ENCODE peak calls at places on chromosomes 2 and 18, in five cellular contexts. X is thoracic aorta, R is neural progenitor cell, O is PC-3, E is Caco-2. M is an unnamed sample.

GRCh38 chr2:31476511-31477171 is 62.1 kb upstream of the XDH start:
- DNase-seq in X (no peak), R (no peak), O (no peak), E (no peak), M (no peak)

GRCh38 chr2:227115761-227116160 is 48.2 kb downstream of the COL4A4 start:
- DNase-seq in R (no peak), X (no peak), O (no peak), E (no peak), M (no peak)

GRCh38 chr2:96540136-96540535 is 3.6 kb downstream of the ARID5A start:
- DNase-seq in O (peak), R (no peak), E (no peak), X (no peak), M (no peak)

GRCh38 chr18:45151645-45152044 is 463.6 kb upstream of the SLC14A2 start:
- DNase-seq in O (no peak), E (no peak), X (no peak), R (no peak), M (no peak)

GRCh38 chr2:161436411-161436810 is 20.3 kb downstream of the TBR1 start:
- DNase-seq in X (no peak), O (peak), E (no peak), R (no peak), M (peak)

GRCh38 chr2:72138011-72138881 is 9.4 kb downstream of the CYP26B1 start:
- DNase-seq in R (peak), E (no peak), X (no peak), O (peak), M (no peak)

GRCh38 chr2:233814063-233814435 is 35.9 kb downstream of the MROH2A start:
- DNase-seq in E (no peak), R (peak), X (no peak), O (no peak), M (no peak)

GRCh38 chr18:79958981-79959380 is 5.5 kb upstream of the HSBP1L1 start:
- DNase-seq in R (no peak), E (no peak), X (no peak), O (no peak), M (no peak)

GRCh38 chr18:63882333-63883141 is 5.0 kb upstream of the SERPINB2 start:
- DNase-seq in X (no peak), R (no peak), O (peak), E (peak), M (peak)

GRCh38 chr2:122072666-122073065 is 317.2 kb downstream of the TSN start:
- DNase-seq in R (no peak), O (no peak), E (peak), X (no peak), M (no peak)

GRCh38 chr2:233389601-233390125 is 35.4 kb downstream of the DGKD start:
- DNase-seq in X (no peak), E (no peak), O (no peak), R (no peak), M (no peak)

GRCh38 chr2:151523825-151524224 is 114.1 kb downstream of the RIF1 start:
- DNase-seq in O (peak), E (no peak), X (no peak), R (no peak), M (peak)

GRCh38 chr2:112170495-112170894 is 32.3 kb downstream of the FBLN7 start:
- DNase-seq in E (no peak), X (no peak), R (no peak), O (no peak), M (no peak)

GRCh38 chr2:162365392-162365791 is 21.5 kb downstream of the GCA start:
- DNase-seq in E (no peak), X (no peak), O (no peak), R (no peak), M (no peak)

GRCh38 chr2:129765326-129766158 is 213.9 kb upstream of the RAB6C start:
- DNase-seq in X (no peak), E (no peak), R (no peak), O (no peak), M (no peak)

GRCh38 chr18:55559735-55560134 is 28.3 kb downstream of the TCF4 start:
- DNase-seq in O (no peak), R (no peak), E (no peak), X (no peak), M (no peak)

GRCh38 chr2:183359867-183360266 is 235.6 kb downstream of the NUP35 start:
- DNase-seq in E (no peak), O (peak), R (no peak), X (no peak), M (no peak)

GRCh38 chr18:33513027-33513426 is 65.0 kb upstream of the ASXL3 start:
- DNase-seq in R (no peak), X (no peak), O (no peak), E (no peak), M (no peak)

GRCh38 chr2:139080244-139080643 is 300.1 kb upstream of the NXPH2 start:
- DNase-seq in O (peak), R (peak), X (no peak), E (no peak), M (no peak)

GRCh38 chr2:171824086-171824485 is 70.0 kb downstream of the SLC25A12 start:
- DNase-seq in O (no peak), R (no peak), E (no peak), X (no peak), M (peak)

GRCh38 chr2:234463626-234464290 is 33.1 kb downstream of the ARL4C start:
- DNase-seq in E (peak), R (no peak), O (peak), X (no peak), M (no peak)

GRCh38 chr2:61658841-61659780 is 121.0 kb upstream of the XPO1 start:
- DNase-seq in E (peak), R (peak), O (peak), X (no peak), M (no peak)

GRCh38 chr2:96933528-96933927 is 52.9 kb downstream of the FAM178B start:
- DNase-seq in O (no peak), E (peak), R (peak), X (no peak), M (no peak)

GRCh38 chr2:8510519-8510918 is 171.3 kb upstream of the ID2 start:
- DNase-seq in X (no peak), E (no peak), O (no peak), R (no peak), M (no peak)

GRCh38 chr18:61893304-61893970 is 630 bp upstream of the RNF152 start:
- DNase-seq in E (peak), O (no peak), X (no peak), R (peak), M (no peak)

GRCh38 chr2:104872866-104873688 is 19.2 kb downstream of the POU3F3 start:
- DNase-seq in R (peak), X (no peak), E (peak), O (peak), M (no peak)

GRCh38 chr2:168848220-168848619 is 42.0 kb downstream of the SPC25 start:
- DNase-seq in E (no peak), X (no peak), O (no peak), R (peak), M (no peak)

GRCh38 chr2:72145658-72146329 is 1.9 kb downstream of the CYP26B1 start:
- DNase-seq in O (no peak), R (no peak), X (no peak), E (no peak), M (no peak)

GRCh38 chr2:95231723-95232122 is 24.4 kb downstream of the ZNF892 start:
- DNase-seq in E (peak), O (peak), R (peak), X (no peak), M (no peak)

GRCh38 chr2:199315299-199316179 is 142.2 kb downstream of the SATB2 start:
- DNase-seq in X (no peak), E (peak), O (peak), R (peak), M (no peak)

GRCh38 chr2:196249171-196249570 is 77.8 kb upstream of the STK17B start:
- DNase-seq in R (no peak), X (no peak), O (no peak), E (no peak), M (no peak)

GRCh38 chr18:24949908-24950307 is 402.1 kb downstream of the ZNF521 start:
- DNase-seq in E (no peak), R (peak), O (no peak), X (no peak), M (no peak)

GRCh38 chr18:70295192-70295522 is 6.3 kb downstream of the SOCS6 start:
- DNase-seq in O (no peak), E (no peak), X (no peak), R (no peak), M (no peak)

GRCh38 chr2:46827274-46827930 is 88.2 kb downstream of the MCFD2 start:
- DNase-seq in X (no peak), R (no peak), E (no peak), O (no peak), M (no peak)

DNA sequence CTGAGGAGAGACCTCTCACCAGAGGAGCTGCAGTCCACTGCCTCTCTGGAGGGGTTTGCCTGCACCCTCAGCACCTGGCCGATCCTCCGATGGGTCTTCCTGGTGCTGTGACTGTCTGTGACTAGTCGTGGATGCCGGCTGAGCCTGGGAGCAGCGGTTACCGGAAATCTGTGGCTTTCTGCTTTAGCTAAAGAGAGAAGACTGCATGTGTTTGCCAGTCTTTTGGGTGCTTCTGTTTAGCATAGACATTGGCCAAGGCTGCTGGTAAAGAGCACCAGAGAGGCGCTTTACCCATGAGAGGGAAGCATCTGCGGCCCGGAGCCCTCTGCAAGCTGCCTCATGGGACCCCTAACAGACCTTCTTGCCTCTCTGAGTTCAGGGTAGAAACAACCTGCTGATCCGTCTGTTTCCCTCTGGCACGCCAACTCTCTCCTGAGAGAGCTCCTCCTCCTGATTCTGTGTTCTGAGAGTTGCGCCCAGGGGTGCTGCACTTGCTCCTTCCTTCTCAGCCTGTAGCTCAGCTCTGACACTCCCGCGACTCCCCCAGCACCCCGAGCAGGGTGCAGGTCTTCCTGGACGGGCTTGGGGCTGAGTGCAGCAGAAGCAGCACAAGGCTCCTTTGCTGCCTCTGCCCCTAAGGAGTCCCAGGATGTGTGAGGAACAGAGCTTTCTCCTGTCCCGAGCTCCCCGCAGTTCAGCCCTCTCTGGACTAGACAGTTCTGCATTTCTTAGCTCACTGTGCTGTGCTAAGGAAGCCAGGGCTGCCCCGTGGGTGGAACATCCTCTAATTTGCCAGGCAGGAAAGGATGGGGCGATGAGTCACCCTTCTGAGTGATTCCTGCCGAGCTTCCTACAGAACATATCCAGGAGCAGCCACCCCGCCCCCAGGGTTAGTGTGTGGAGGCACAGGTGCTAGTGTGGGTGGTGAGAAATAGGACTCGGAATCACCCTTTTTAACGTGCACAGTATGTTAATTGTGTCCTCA is 203.2 kb downstream of the SH3RF3 start:
- DNase-seq in X (peak), E (no peak), R (no peak), O (peak), M (no peak)
- H3K4me3 ChIP-seq in X (peak), E (no peak), R (no peak), O (peak), M (peak)

DNA sequence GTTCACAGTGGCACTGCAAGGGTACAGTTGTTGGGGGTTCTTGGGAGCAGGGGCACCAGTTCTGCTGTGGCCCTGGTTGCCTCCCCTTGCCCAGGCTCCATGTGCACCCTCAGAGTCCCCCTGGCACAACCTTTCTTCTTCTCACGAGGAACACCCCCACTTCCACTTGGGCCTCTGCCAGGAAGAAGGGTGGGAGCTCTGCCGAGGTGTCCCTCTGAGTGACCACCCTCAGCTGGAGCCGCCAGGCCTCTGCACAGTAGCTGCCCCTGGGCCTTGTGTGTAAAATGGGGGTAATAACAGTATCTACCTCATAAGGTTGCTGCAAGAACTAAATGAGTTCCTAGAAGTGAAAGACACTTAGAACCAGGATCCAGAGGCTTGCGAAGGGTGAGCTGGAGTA is 8.4 kb downstream of the TPRKB start:
- DNase-seq in E (no peak), X (no peak), R (no peak), O (no peak), M (no peak)
- TF ChIP-seq CTCF in E (no peak), X (no peak), R (no peak), O (no peak), M (no peak)

GRCh38 chr2:136765256-136765735 is at the start of gene THSD7B:
- DNase-seq in R (peak), X (no peak), E (no peak), O (no peak), M (no peak)
- H3K4me3 ChIP-seq in R (peak), X (peak), E (no peak), O (no peak), M (no peak)

DNA sequence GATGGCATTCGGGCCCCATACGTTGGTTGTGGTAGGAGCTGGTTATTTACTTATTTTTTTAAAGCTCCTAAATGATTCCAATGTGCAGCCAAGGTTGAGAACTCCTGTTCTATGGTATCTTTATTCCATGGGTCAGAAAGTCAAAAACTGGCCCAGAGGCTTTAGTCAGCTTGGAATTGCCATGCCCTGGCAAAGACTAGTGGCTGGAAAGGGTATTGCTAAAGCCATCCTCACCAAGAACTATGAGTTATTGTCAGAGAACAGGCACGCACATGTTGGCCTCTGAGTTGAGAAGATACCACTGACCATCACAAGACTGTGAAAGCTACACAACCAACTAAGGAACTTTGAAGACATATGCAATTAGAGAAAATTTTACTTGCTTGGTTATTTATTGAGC is 47.9 kb upstream of the ACMSD start:
- DNase-seq in E (no peak), R (no peak), O (no peak), X (no peak), M (no peak)
- TF ChIP-seq CTCF in E (no peak), R (peak), O (peak), X (no peak), M (no peak)

GRCh38 chr18:76610933-76611749 is 116.1 kb upstream of the ZNF516 start:
- DNase-seq in X (no peak), E (no peak), R (no peak), O (no peak), M (no peak)
- H3K4me3 ChIP-seq in X (peak), E (no peak), R (no peak), O (no peak), M (no peak)

GRCh38 chr2:179849719-179850118 is 11.7 kb downstream of the ZNF385B start:
- DNase-seq in E (no peak), O (no peak), R (no peak), X (no peak), M (no peak)

GRCh38 chr2:179853108-179853507 is 8.3 kb downstream of the ZNF385B start:
- DNase-seq in X (no peak), R (no peak), O (peak), E (no peak), M (no peak)

GRCh38 chr2:179855673-179856072 is 5.7 kb downstream of the ZNF385B start:
- DNase-seq in R (no peak), X (no peak), O (no peak), E (no peak), M (no peak)

GRCh38 chr2:179854891-179855290 is 6.5 kb downstream of the ZNF385B start:
- DNase-seq in X (no peak), E (no peak), R (no peak), O (no peak), M (no peak)

DNA sequence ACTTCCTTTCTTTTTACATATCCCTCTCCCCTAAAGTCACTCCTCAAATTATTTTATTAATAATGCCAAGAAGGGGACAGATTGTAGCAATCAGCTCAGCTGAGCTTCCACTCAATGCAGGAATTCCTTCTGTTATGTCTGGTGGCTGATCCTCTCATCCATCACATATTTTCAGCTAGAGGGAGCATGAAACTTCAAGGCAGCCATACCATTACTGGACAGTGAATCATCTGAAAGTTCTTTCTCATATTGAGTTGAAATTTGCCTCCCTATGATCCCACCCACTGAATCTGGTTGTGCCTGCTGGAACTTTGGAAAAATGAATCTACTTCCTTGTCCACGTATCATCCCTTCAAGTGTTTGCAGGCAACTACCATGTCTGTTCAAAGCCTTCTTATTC is 11.2 kb downstream of the ZNF385B start:
- DNase-seq in O (peak), E (no peak), X (no peak), R (no peak), M (peak)
- TF ChIP-seq CTCF in O (peak), E (peak), X (no peak), R (no peak), M (peak)

GRCh38 chr2:167689444-167689843 is 558.0 kb downstream of the STK39 start:
- DNase-seq in O (peak), E (peak), X (no peak), R (peak), M (no peak)
- H3K4me3 ChIP-seq in O (no peak), E (no peak), X (no peak), R (no peak), M (no peak)

M was measured in AG04449.